ENCODE peak calls at places on chromosomes 12 and 14, in nine cellular contexts. U is amygdala; I is fibroblast of lung; F is naive thymus-derived CD8-positive, alpha-beta T cell; G is effector memory CD8-positive, alpha-beta T cell; L is NCI-H2081; J is frontal cortex; P is H7; H is Peyer's patch. E is an unnamed sample.

GRCh38 chr14:64721391-64721791 is 17.2 kb downstream of the PLEKHG3 start:
- DNase-seq in H (peak; percentile 57), G (no peak), J (no peak), I (no peak), P (no peak), F (no peak), L (peak; percentile 16), U (no peak), E (peak; percentile 72)

GRCh38 chr12:65624554-65625086 is 199.7 kb upstream of the HMGA2 start:
- DNase-seq in U (no peak), P (no peak), J (no peak), H (no peak), I (no peak), L (no peak), G (no peak), F (no peak), E (no peak)

GRCh38 chr12:5581616-5582367 is 149.9 kb downstream of the NTF3 start:
- DNase-seq in G (no peak), U (no peak), I (no peak), L (no peak), F (no peak), J (no peak), P (no peak), H (no peak), E (no peak)

GRCh38 chr12:97561321-97562230 is 99.0 kb downstream of the RMST start:
- DNase-seq in F (no peak), I (no peak), P (no peak), H (no peak), U (no peak), L (peak; percentile 52), J (no peak), G (no peak), E (no peak)

GRCh38 chr14:99724196-99724891 is 40.2 kb downstream of the CYP46A1 start:
- DNase-seq in G (no peak), L (no peak), U (no peak), J (no peak), P (peak; percentile 35), F (no peak), H (no peak), I (no peak), E (no peak)

GRCh38 chr12:2384029-2384386 is 331.2 kb downstream of the CACNA1C start:
- DNase-seq in H (no peak), L (no peak), G (no peak), U (no peak), P (no peak), F (no peak), I (no peak), J (no peak), E (no peak)

GRCh38 chr12:31227401-31227981 is 98.5 kb downstream of the SINHCAF start:
- DNase-seq in G (no peak), J (no peak), P (no peak), L (no peak), H (peak; percentile 37), F (no peak), U (no peak), I (no peak), E (no peak)

GRCh38 chr12:48980389-48980952 is 2.3 kb downstream of the WNT1 start:
- DNase-seq in H (peak; percentile 72), I (no peak), L (no peak), P (peak; percentile 94), F (no peak), J (no peak), U (no peak), G (peak; percentile 27), E (peak; percentile 69)

GRCh38 chr12:130661501-130662255 is 54.4 kb downstream of the RIMBP2 start:
- DNase-seq in H (no peak), J (no peak), L (no peak), G (no peak), I (no peak), P (peak; percentile 68), F (no peak), U (no peak), E (no peak)

GRCh38 chr12:122836027-122836921 is 1.0 kb downstream of the HIP1R start:
- DNase-seq in J (peak; percentile 66), I (peak; percentile 48), U (peak; percentile 50), P (peak; percentile 54), F (peak; percentile 78), G (peak; percentile 35), L (peak; percentile 58), H (peak; percentile 68), E (peak; percentile 82)

GRCh38 chr14:94880140-94880539 is 110.2 kb upstream of the GSC start:
- DNase-seq in G (no peak), L (no peak), J (no peak), H (no peak), U (no peak), F (no peak), P (no peak), I (no peak), E (no peak)

GRCh38 chr12:127548123-127548553 is 718.8 kb upstream of the TMEM132C start:
- DNase-seq in U (peak; percentile 11), F (no peak), L (peak; percentile 96), I (peak; percentile 38), J (no peak), G (no peak), P (no peak), H (no peak), E (no peak)

GRCh38 chr12:41577995-41578394 is 389.9 kb downstream of the PDZRN4 start:
- DNase-seq in G (no peak), I (no peak), H (no peak), U (no peak), F (no peak), L (no peak), J (no peak), P (no peak), E (no peak)

GRCh38 chr12:110301065-110301806 is 20.2 kb downstream of the ATP2A2 start:
- DNase-seq in P (no peak), U (no peak), I (no peak), G (no peak), F (no peak), L (no peak), H (no peak), J (no peak), E (no peak)

GRCh38 chr14:55129086-55129427 is at the start of gene LGALS3:
- DNase-seq in G (no peak), P (peak; percentile 94), H (peak; percentile 91), L (no peak), U (no peak), F (no peak), I (peak; percentile 56), J (peak; percentile 67), E (peak; percentile 91)

GRCh38 chr14:101066826-101067508 is 163.4 kb upstream of the RTL1 start:
- DNase-seq in J (no peak), I (no peak), F (no peak), H (peak; percentile 28), P (no peak), L (no peak), U (no peak), G (no peak), E (no peak)

GRCh38 chr12:84689638-84690037 is 223.0 kb downstream of the SLC6A15 start:
- DNase-seq in I (no peak), G (no peak), F (no peak), J (no peak), H (no peak), P (no peak), U (no peak), L (no peak), E (peak; percentile 10)

GRCh38 chr14:104753528-104754212 is 723 bp downstream of the SIVA1 start:
- DNase-seq in F (peak; percentile 19), H (peak; percentile 66), P (no peak), G (no peak), I (no peak), J (no peak), U (no peak), L (peak; percentile 39), E (peak; percentile 48)

GRCh38 chr14:68039593-68039992 is 220.0 kb downstream of the RAD51B start:
- DNase-seq in F (no peak), P (no peak), L (no peak), H (no peak), G (no peak), I (no peak), U (no peak), J (no peak), E (no peak)

GRCh38 chr14:104049576-104050240 is 35.8 kb upstream of the ASPG start:
- DNase-seq in P (no peak), H (no peak), F (no peak), U (no peak), L (no peak), G (no peak), J (no peak), I (no peak), E (no peak)

GRCh38 chr12:51759175-51759574 is 89.3 kb downstream of the FIGNL2 start:
- DNase-seq in I (no peak), G (no peak), L (no peak), J (no peak), U (no peak), F (no peak), P (no peak), H (no peak), E (no peak)

GRCh38 chr12:5165296-5165970 is 121.8 kb downstream of the KCNA5 start:
- DNase-seq in I (no peak), F (no peak), H (no peak), U (no peak), P (no peak), J (no peak), G (no peak), L (no peak), E (no peak)

GRCh38 chr12:90460681-90461080 is 494.3 kb downstream of the CCER1 start:
- DNase-seq in F (no peak), U (no peak), P (no peak), G (no peak), L (no peak), H (no peak), I (peak; percentile 16), J (no peak), E (no peak)

GRCh38 chr12:29239336-29239735 is 90.3 kb downstream of the FAR2 start:
- DNase-seq in J (no peak), I (no peak), F (no peak), L (no peak), P (no peak), G (no peak), H (no peak), U (no peak), E (no peak)

GRCh38 chr12:113647048-113647447 is 175.4 kb upstream of the LHX5 start:
- DNase-seq in J (no peak), I (no peak), L (no peak), H (no peak), U (no peak), G (no peak), P (no peak), F (no peak), E (no peak)